ENCODE peak calls at places on chromosomes 3 and 15, in nine cellular contexts. M is OCI-LY7, O is hepatocyte, T is HCT116, D is GM23338, X is neural progenitor cell, B is PC-3, J is MM.1S, C is SK-N-SH. V is an unnamed sample.

GRCh38 chr3:38479431-38480092 is 16.6 kb upstream of the EXOG start:
- DNase-seq in O (peak), T (no peak), B (peak), J (peak), D (peak), M (peak), C (peak), X (peak), V (peak)

GRCh38 chr3:52892625-52893311 is 4.6 kb downstream of the STIMATE start:
- DNase-seq in J (peak), M (no peak), T (no peak), X (no peak), B (no peak), D (no peak), C (no peak), O (no peak), V (peak)

GRCh38 chr3:124592658-124593441 is 137.4 kb upstream of the UMPS start:
- DNase-seq in X (no peak), C (no peak), O (peak), M (no peak), B (peak), T (peak), D (peak), J (peak), V (no peak)

GRCh38 chr15:41564286-41564959 is 5.4 kb downstream of the TYRO3 start:
- DNase-seq in O (peak), J (no peak), D (peak), C (peak), M (peak), B (no peak), T (no peak), X (peak), V (no peak)

GRCh38 chr3:167917969-167918368 is 177.8 kb downstream of the GOLIM4 start:
- DNase-seq in O (no peak), D (no peak), J (no peak), X (no peak), C (no peak), B (no peak), M (no peak), T (no peak), V (no peak)

GRCh38 chr3:13479332-13479581 is 849 bp upstream of the HDAC11 start:
- DNase-seq in C (peak), B (peak), D (peak), T (no peak), O (peak), M (no peak), J (no peak), X (peak), V (peak)

GRCh38 chr15:80999623-81000036 is 1.1 kb upstream of the TLNRD1 start:
- DNase-seq in C (no peak), J (peak), O (no peak), M (peak), T (peak), B (peak), X (no peak), D (peak), V (no peak)

GRCh38 chr3:37024092-37024491 is 30.8 kb downstream of the MLH1 start:
- DNase-seq in J (peak), X (no peak), O (no peak), C (peak), M (peak), T (peak), B (peak), D (no peak), V (peak)

GRCh38 chr15:54273928-54274327 is 295.7 kb downstream of the UNC13C start:
- DNase-seq in T (no peak), O (no peak), X (no peak), M (peak), J (no peak), B (no peak), C (peak), D (peak), V (no peak)

GRCh38 chr15:68812596-68813548 is 7.8 kb downstream of the ANP32A start:
- DNase-seq in B (no peak), X (no peak), M (no peak), D (no peak), J (no peak), O (no peak), T (no peak), C (no peak), V (peak)

GRCh38 chr3:124964432-124964831 is 29.9 kb upstream of the MUC13 start:
- DNase-seq in T (no peak), O (no peak), D (no peak), M (no peak), B (no peak), C (no peak), J (no peak), X (no peak), V (peak)

GRCh38 chr3:29265673-29266072 is 15.2 kb upstream of the RBMS3 start:
- DNase-seq in X (no peak), C (no peak), O (no peak), J (no peak), D (no peak), M (no peak), T (no peak), B (no peak), V (no peak)

GRCh38 chr15:37220949-37221670 is 120.8 kb upstream of the MEIS2 start:
- DNase-seq in T (no peak), M (no peak), J (no peak), X (no peak), O (no peak), C (peak), B (no peak), D (no peak), V (no peak)

GRCh38 chr3:54758461-54758860 is 169.4 kb downstream of the LRTM1 start:
- DNase-seq in B (no peak), C (no peak), M (no peak), X (no peak), T (no peak), D (no peak), O (no peak), J (no peak), V (no peak)

GRCh38 chr15:31215490-31216209 is 111.0 kb upstream of the KLF13 start:
- DNase-seq in D (peak), J (peak), X (peak), T (no peak), M (peak), C (peak), O (peak), B (peak), V (peak)

DNA sequence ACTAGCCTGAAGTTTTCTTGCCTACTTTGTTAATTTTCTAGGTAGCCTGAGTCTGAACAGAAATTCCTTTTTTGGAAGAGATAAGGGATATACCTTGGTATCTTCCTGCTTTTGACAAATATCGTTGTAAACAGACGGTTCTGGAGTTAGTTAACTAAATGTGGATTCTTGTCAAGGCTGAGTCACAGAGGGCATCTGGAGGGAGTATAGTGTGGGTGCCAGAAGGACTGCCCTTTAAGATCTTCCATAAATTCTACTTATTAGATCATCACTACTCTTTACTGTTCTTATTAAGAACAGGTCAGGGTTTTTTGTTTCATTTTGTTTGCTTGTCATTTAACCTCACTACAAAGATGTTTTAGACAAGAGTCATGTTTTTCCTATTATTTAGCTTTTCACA is 125.3 kb upstream of the SKOR1 start:
- DNase-seq in D (no peak), T (no peak), X (no peak), J (no peak), O (no peak), C (no peak), B (peak), M (no peak), V (peak)
- TF ChIP-seq EZH2phosphoT487 in D (no peak), T (no peak), X (no peak), J (no peak), O (no peak), C (no peak), B (no peak), M (no peak), V (no peak)

DNA sequence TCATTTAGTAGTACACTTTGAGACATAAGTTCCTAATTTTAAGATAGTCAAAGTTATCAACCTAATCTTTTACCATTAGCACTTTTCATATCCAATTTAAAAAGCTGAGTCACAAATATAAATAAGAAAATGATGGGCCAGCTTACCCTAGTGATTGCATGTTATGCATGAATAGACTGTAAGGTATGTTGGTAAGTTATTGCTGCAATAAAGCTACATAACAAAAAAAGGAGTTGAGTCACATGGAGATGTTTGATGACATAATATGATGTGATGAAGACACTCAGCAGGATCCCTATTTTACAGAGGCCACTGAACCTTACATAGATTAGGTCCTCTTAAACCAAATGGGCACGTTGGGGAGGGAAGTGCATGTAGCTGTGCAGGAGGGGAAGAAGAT is 161.2 kb downstream of the OCA2 start:
- DNase-seq in D (no peak), T (no peak), M (no peak), X (no peak), B (no peak), O (no peak), J (no peak), C (no peak), V (peak)
- TF ChIP-seq EZH2phosphoT487 in D (no peak), T (no peak), M (no peak), X (no peak), B (no peak), O (no peak), J (no peak), C (no peak), V (no peak)

GRCh38 chr3:117842086-117842485 is 1132.5 kb downstream of the TUSC7 start:
- DNase-seq in J (no peak), M (no peak), B (no peak), T (no peak), X (no peak), C (no peak), O (no peak), D (no peak), V (no peak)

GRCh38 chr3:117846238-117846637 is 1136.7 kb downstream of the TUSC7 start:
- DNase-seq in B (no peak), C (no peak), M (no peak), D (no peak), T (no peak), X (no peak), O (no peak), J (no peak), V (no peak)

GRCh38 chr3:117843356-117843755 is 1133.8 kb downstream of the TUSC7 start:
- DNase-seq in O (no peak), D (no peak), J (no peak), T (no peak), C (no peak), B (no peak), M (no peak), X (no peak), V (no peak)

GRCh38 chr3:117844676-117845075 is 1135.1 kb downstream of the TUSC7 start:
- DNase-seq in M (no peak), C (no peak), X (no peak), B (no peak), O (no peak), T (no peak), J (no peak), D (no peak), V (peak)
- TF ChIP-seq EZH2phosphoT487 in M (no peak), C (no peak), X (no peak), B (no peak), O (no peak), T (no peak), J (no peak), D (no peak), V (no peak)

GRCh38 chr3:34268032-34268760 is 469.8 kb downstream of the PDCD6IP start:
- DNase-seq in M (no peak), D (no peak), O (peak), T (no peak), B (no peak), C (no peak), J (no peak), X (no peak), V (no peak)
- TF ChIP-seq EZH2phosphoT487 in M (no peak), D (no peak), O (no peak), T (no peak), B (no peak), C (no peak), J (no peak), X (no peak), V (no peak)

GRCh38 chr3:192731233-192731632 is 3.9 kb upstream of the FGF12 start:
- DNase-seq in T (no peak), M (no peak), C (no peak), D (no peak), O (no peak), B (no peak), J (no peak), X (no peak), V (no peak)

GRCh38 chr3:192727032-192727847 is at the start of gene FGF12:
- DNase-seq in C (peak), J (peak), O (peak), X (peak), D (peak), T (no peak), B (peak), M (no peak), V (peak)

DNA sequence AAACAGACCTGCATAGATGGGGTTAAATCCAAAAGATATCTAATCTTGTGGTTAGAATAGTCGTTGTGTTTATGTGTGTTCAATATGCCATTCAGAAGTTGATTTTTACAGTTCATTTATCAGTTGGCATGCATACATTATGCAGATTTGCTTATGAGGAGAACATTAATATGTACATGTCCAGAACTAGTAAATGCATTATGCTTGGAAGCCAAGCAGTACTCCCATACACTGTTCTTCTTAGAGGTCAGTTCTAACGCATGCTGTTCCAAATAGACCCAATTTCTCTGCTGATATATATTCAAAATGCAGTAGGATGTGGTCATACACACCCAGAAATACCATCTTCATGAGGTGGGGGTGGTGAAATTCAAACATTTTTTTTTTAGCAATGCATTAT is 955 bp downstream of the FGF12 start:
- DNase-seq in T (no peak), C (no peak), D (no peak), X (no peak), M (no peak), B (no peak), J (no peak), O (no peak), V (no peak)
- TF ChIP-seq EZH2phosphoT487 in T (no peak), C (no peak), D (no peak), X (no peak), M (no peak), B (no peak), J (no peak), O (no peak), V (no peak)

GRCh38 chr3:50817756-50818518 is 143.2 kb downstream of the DOCK3 start:
- DNase-seq in M (no peak), B (no peak), D (peak), J (no peak), O (no peak), X (no peak), C (no peak), T (no peak), V (no peak)
- TF ChIP-seq EZH2phosphoT487 in M (no peak), B (no peak), D (no peak), J (no peak), O (no peak), X (no peak), C (no peak), T (no peak), V (no peak)

GRCh38 chr3:187804120-187805106 is 59.1 kb upstream of the BCL6 start:
- DNase-seq in X (no peak), T (no peak), D (no peak), M (no peak), B (no peak), J (no peak), O (no peak), C (no peak), V (no peak)

GRCh38 chr3:187802203-187802927 is 57.1 kb upstream of the BCL6 start:
- DNase-seq in T (no peak), O (no peak), C (no peak), B (no peak), D (no peak), J (no peak), X (no peak), M (no peak), V (no peak)

GRCh38 chr3:187801152-187801551 is 55.9 kb upstream of the BCL6 start:
- DNase-seq in O (no peak), M (no peak), D (no peak), C (no peak), T (no peak), X (no peak), J (no peak), B (no peak), V (no peak)

GRCh38 chr3:187799942-187800637 is 54.8 kb upstream of the BCL6 start:
- DNase-seq in J (peak), T (no peak), X (no peak), C (no peak), O (no peak), D (no peak), B (peak), M (no peak), V (peak)

DNA sequence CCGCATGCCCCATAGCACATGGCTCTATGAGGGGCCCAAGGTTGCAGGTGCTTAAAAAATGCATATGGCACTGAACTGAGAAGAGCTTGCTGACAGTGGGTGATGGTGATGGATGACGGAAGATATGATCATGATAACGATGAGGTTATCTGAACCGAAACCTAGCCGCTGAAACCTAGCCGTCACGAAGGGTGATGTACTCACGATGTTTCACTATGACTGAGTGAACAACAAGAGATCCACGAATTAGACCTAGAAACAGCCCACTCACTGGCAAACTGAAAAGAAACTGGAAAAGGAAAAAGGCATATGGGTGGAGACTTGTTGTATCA is 57.6 kb upstream of the BCL6 start:
- DNase-seq in O (no peak), J (no peak), D (no peak), T (no peak), X (no peak), C (no peak), M (no peak), B (no peak), V (no peak)
- TF ChIP-seq EZH2phosphoT487 in O (no peak), J (no peak), D (no peak), T (no peak), X (no peak), C (no peak), M (no peak), B (no peak), V (no peak)

GRCh38 chr3:169597083-169597609 is 66.4 kb downstream of the MECOM start:
- DNase-seq in T (no peak), J (no peak), O (no peak), X (no peak), M (no peak), C (no peak), D (no peak), B (no peak), V (no peak)
- TF ChIP-seq EZH2phosphoT487 in T (no peak), J (no peak), O (no peak), X (no peak), M (no peak), C (no peak), D (no peak), B (no peak), V (no peak)

V was measured in GM23248.